ENCODE peak calls at places on chromosome 14, in six cellular contexts. K, U, D, T, G and A are unnamed samples.

GRCh38 chr14:50599700-50600444 is 39.9 kb downstream of the ATL1 start:
- DNase-seq in K (peak; percentile 20), U (peak; percentile 5), D (peak; percentile 31), T (no peak), G (no peak), A (no peak)

GRCh38 chr14:30610719-30611388 is 11.3 kb upstream of the SCFD1 start:
- DNase-seq in K (no peak), U (peak; percentile 77), D (peak; percentile 65), T (no peak), G (no peak), A (no peak)

GRCh38 chr14:91061309-91061887 is 957 bp upstream of the RPS6KA5 start:
- DNase-seq in K (no peak), U (no peak), D (no peak), T (no peak), G (no peak), A (no peak)

GRCh38 chr14:80237142-80237541 is 25.8 kb upstream of the DIO2 start:
- DNase-seq in K (no peak), U (no peak), D (no peak), T (no peak), G (no peak), A (no peak)

GRCh38 chr14:65333926-65334687 is 78.4 kb upstream of the FUT8 start:
- DNase-seq in K (no peak), U (no peak), D (peak; percentile 74), T (no peak), G (no peak), A (no peak)

GRCh38 chr14:65412189-65412846 is at the start of gene FUT8:
- DNase-seq in K (peak; percentile 96), U (peak; percentile 98), D (peak; percentile 91), T (peak; percentile 93), G (peak; percentile 99), A (no peak)

GRCh38 chr14:37246427-37246829 is 48.7 kb downstream of the MIPOL1 start:
- DNase-seq in K (peak; percentile 35), U (peak; percentile 21), D (peak; percentile 22), T (no peak), G (no peak), A (no peak)

GRCh38 chr14:73719361-73719760 is 5.2 kb upstream of the PNMA1 start:
- DNase-seq in K (no peak), U (no peak), D (no peak), T (no peak), G (no peak), A (no peak)

GRCh38 chr14:62126885-62127478 is 364.8 kb downstream of the SNAPC1 start:
- DNase-seq in K (peak; percentile 52), U (peak; percentile 22), D (peak; percentile 23), T (no peak), G (no peak), A (no peak)

GRCh38 chr14:93824518-93825234 is 36.4 kb upstream of the PRIMA1 start:
- DNase-seq in K (no peak), U (no peak), D (no peak), T (no peak), G (no peak), A (no peak)

GRCh38 chr14:50263321-50263720 is 31.9 kb upstream of the SOS2 start:
- DNase-seq in K (no peak), U (no peak), D (no peak), T (no peak), G (no peak), A (no peak)

GRCh38 chr14:64815257-64815656 is 64.5 kb downstream of the SPTB start:
- DNase-seq in K (no peak), U (no peak), D (no peak), T (no peak), G (no peak), A (no peak)

GRCh38 chr14:52305014-52305413 is 9.1 kb upstream of the PTGER2 start:
- DNase-seq in K (no peak), U (no peak), D (no peak), T (no peak), G (no peak), A (no peak)
- H3K4me1 ChIP-seq in K (no peaks in the 10 kb centered on the region), U (no peaks in the 10 kb centered on the region), D (no peaks in the 10 kb centered on the region), T (no peaks in the 10 kb centered on the region), G (peaks cover 63% of the 10 kb centered on the region), A (no peaks in the 10 kb centered on the region)

GRCh38 chr14:68373124-68373646 is 419.7 kb downstream of the ZFP36L1 start:
- DNase-seq in K (no peak), U (no peak), D (no peak), T (no peak), G (no peak), A (no peak)
- H3K4me1 ChIP-seq in K (peaks cover 10% of the 10 kb centered on the region), U (no peaks in the 10 kb centered on the region), D (peaks cover 3% of the 10 kb centered on the region), T (peaks cover 19% of the 10 kb centered on the region), G (peaks cover 99% of the 10 kb centered on the region), A (peaks cover 21% of the 10 kb centered on the region)

GRCh38 chr14:92105073-92105844 is 1.1 kb downstream of the ATXN3 start:
- DNase-seq in K (no peak), U (no peak), D (peak; percentile 20), T (no peak), G (no peak), A (no peak)
- H3K4me1 ChIP-seq in K (peaks cover 9% of the 10 kb centered on the region), U (peaks cover 24% of the 10 kb centered on the region), D (peaks cover 4% of the 10 kb centered on the region), T (peaks cover 27% of the 10 kb centered on the region), G (peaks cover 84% of the 10 kb centered on the region), A (peaks cover 44% of the 10 kb centered on the region)

GRCh38 chr14:68563256-68564131 is 229.4 kb downstream of the ZFP36L1 start:
- DNase-seq in K (no peak), U (peak; percentile 51), D (peak; percentile 79), T (no peak), G (no peak), A (no peak)

GRCh38 chr14:68566075-68566474 is 226.8 kb downstream of the ZFP36L1 start:
- DNase-seq in K (no peak), U (no peak), D (no peak), T (no peak), G (no peak), A (no peak)

GRCh38 chr14:68564826-68565760 is 227.8 kb downstream of the ZFP36L1 start:
- DNase-seq in K (no peak), U (no peak), D (peak; percentile 49), T (no peak), G (no peak), A (no peak)

GRCh38 chr14:68562911-68563255 is 230.0 kb downstream of the ZFP36L1 start:
- DNase-seq in K (no peak), U (no peak), D (no peak), T (no peak), G (no peak), A (no peak)

GRCh38 chr14:68564236-68564825 is 228.5 kb downstream of the ZFP36L1 start:
- DNase-seq in K (no peak), U (no peak), D (no peak), T (no peak), G (no peak), A (no peak)
- H3K4me1 ChIP-seq in K (peaks cover 26% of the 10 kb centered on the region), U (peaks cover 74% of the 10 kb centered on the region), D (peaks cover 13% of the 10 kb centered on the region), T (peaks cover 46% of the 10 kb centered on the region), G (peaks cover 60% of the 10 kb centered on the region), A (peaks cover 55% of the 10 kb centered on the region)

GRCh38 chr14:106846218-106846617 is 1319.8 kb downstream of the TMEM121 start:
- DNase-seq in K (no peak), U (no peak), D (no peak), T (no peak), G (no peak), A (no peak)
- H3K4me1 ChIP-seq in K (no peaks in the 10 kb centered on the region), U (peaks cover 59% of the 10 kb centered on the region), D (no peaks in the 10 kb centered on the region), T (peaks cover 4% of the 10 kb centered on the region), G (peaks cover 72% of the 10 kb centered on the region), A (peaks cover 8% of the 10 kb centered on the region)